ENCODE peak calls at places on chromosomes 16 and 17, in four cellular contexts. E, Z, J and S are unnamed samples.

GRCh38 chr17:57269052-57269451 is 12.7 kb downstream of the MSI2 start:
- DNase-seq in Z (no peak), J (no peak), E (no peak), S (no peak)

GRCh38 chr17:41773190-41773588 is 13.3 kb downstream of the JUP start:
- DNase-seq in E (peak), Z (peak), J (peak), S (peak)

GRCh38 chr17:74812109-74812864 is 36.1 kb upstream of the NAT9 start:
- DNase-seq in J (no peak), Z (no peak), E (no peak), S (no peak)

GRCh38 chr17:13978478-13978877 is 90.8 kb upstream of the COX10 start:
- DNase-seq in Z (no peak), J (no peak), E (no peak), S (no peak)

GRCh38 chr17:42340691-42341127 is 47.5 kb downstream of the STAT3 start:
- DNase-seq in Z (no peak), J (no peak), E (no peak), S (no peak)

GRCh38 chr17:35087731-35088646 is 24.5 kb upstream of the RFFL start:
- DNase-seq in J (peak), E (no peak), Z (peak), S (no peak)

GRCh38 chr16:535446-536405 is 8.2 kb downstream of the CAPN15 start:
- DNase-seq in J (peak), E (no peak), Z (no peak), S (no peak)

GRCh38 chr16:88796278-88796677 is 7.3 kb upstream of the CDT1 start:
- DNase-seq in E (no peak), Z (no peak), J (no peak), S (no peak)

GRCh38 chr16:88453621-88454314 is 688 bp downstream of the ZFPM1 start:
- DNase-seq in Z (no peak), J (no peak), E (no peak), S (no peak)

GRCh38 chr17:17812211-17813054 is 24.4 kb downstream of the SREBF1 start:
- DNase-seq in E (no peak), Z (peak), J (peak), S (no peak)

GRCh38 chr17:77628035-77628434 is 330.5 kb upstream of the TNRC6C start:
- DNase-seq in J (no peak), E (no peak), Z (no peak), S (no peak)

GRCh38 chr17:42924891-42925290 is 24.3 kb downstream of the G6PC1 start:
- DNase-seq in E (no peak), Z (no peak), J (no peak), S (no peak)

GRCh38 chr16:73196670-73197069 is 148.7 kb upstream of the ZFHX3 start:
- DNase-seq in Z (peak), E (no peak), J (peak), S (no peak)

GRCh38 chr16:85134076-85134793 is 22.0 kb upstream of the CIBAR2 start:
- DNase-seq in E (no peak), Z (no peak), J (no peak), S (no peak)

GRCh38 chr17:68686108-68686988 is 85.2 kb upstream of the FAM20A start:
- DNase-seq in J (no peak), E (no peak), Z (no peak), S (no peak)

GRCh38 chr16:74468807-74469511 is 47.7 kb upstream of the CLEC18B start:
- DNase-seq in E (no peak), J (no peak), Z (no peak), S (no peak)

GRCh38 chr17:27318633-27319032 is 24.7 kb downstream of the WSB1 start:
- DNase-seq in J (no peak), Z (no peak), E (no peak), S (no peak)

GRCh38 chr16:27596411-27596810 is 46.5 kb downstream of the KATNIP start:
- DNase-seq in Z (peak), E (no peak), J (peak), S (no peak)

GRCh38 chr16:86215233-86215978 is 294.9 kb upstream of the FOXF1 start:
- DNase-seq in Z (no peak), J (no peak), E (no peak), S (no peak)

GRCh38 chr17:19743101-19744100 is 4.7 kb downstream of the ALDH3A1 start:
- DNase-seq in J (no peak), Z (no peak), E (no peak), S (no peak)

GRCh38 chr17:74992223-74992622 is 4.8 kb downstream of the CDR2L start:
- DNase-seq in J (no peak), Z (no peak), E (no peak), S (no peak)

GRCh38 chr17:1810450-1811103 is 19.1 kb downstream of the SMYD4 start:
- DNase-seq in Z (no peak), J (no peak), E (no peak), S (no peak)
- H3K4me3 ChIP-seq in Z (no peak), J (no peak), E (no peak), S (no peak)

GRCh38 chr17:73288534-73289302 is 23.1 kb downstream of the CDC42EP4 start:
- DNase-seq in Z (no peak), E (no peak), J (no peak), S (no peak)
- TF ChIP-seq CTCF in Z (no peak), E (no peak), J (no peak), S (no peak)

DNA sequence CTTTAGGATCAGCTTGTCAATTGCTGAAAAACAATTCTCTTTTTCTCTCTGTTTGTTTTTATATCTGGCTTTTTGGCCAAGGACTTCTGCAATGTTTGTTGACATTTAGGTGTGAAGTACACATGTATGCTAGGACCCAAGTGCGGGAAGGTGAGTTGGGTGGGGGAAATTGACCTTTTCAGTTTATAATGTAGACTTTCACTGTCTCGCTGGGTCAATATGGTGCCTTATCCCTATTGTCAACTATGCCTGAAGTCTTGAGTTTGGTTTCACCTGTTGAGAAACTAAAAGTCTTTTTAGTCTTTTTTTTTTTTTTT is 9.5 kb downstream of the WWP2 start:
- DNase-seq in Z (no peak), E (no peak), J (no peak), S (no peak)
- H3K4me3 ChIP-seq in Z (no peak), E (no peak), J (no peak), S (no peak)

GRCh38 chr17:81858967-81859905 is 1.1 kb downstream of the P4HB start:
- DNase-seq in Z (peak), J (peak), E (no peak), S (no peak)

GRCh38 chr17:81852237-81852636 is 8.1 kb downstream of the P4HB start:
- DNase-seq in Z (no peak), J (no peak), E (no peak), S (no peak)

GRCh38 chr17:81858170-81858966 is 2.0 kb downstream of the P4HB start:
- DNase-seq in Z (no peak), E (no peak), J (no peak), S (no peak)

GRCh38 chr17:81851423-81851822 is 8.9 kb downstream of the P4HB start:
- DNase-seq in Z (no peak), E (no peak), J (no peak), S (no peak)

GRCh38 chr17:81854974-81855774 is 5.2 kb downstream of the P4HB start:
- DNase-seq in J (no peak), Z (no peak), E (no peak), S (no peak)
- TF ChIP-seq CTCF in J (no peak), Z (no peak), E (no peak), S (no peak)

GRCh38 chr17:7025240-7025639 is 2.4 kb downstream of the BCL6B start:
- DNase-seq in J (no peak), E (no peak), Z (no peak), S (no peak)
- H3K4me3 ChIP-seq in J (no peak), E (no peak), Z (no peak), S (no peak)

DNA sequence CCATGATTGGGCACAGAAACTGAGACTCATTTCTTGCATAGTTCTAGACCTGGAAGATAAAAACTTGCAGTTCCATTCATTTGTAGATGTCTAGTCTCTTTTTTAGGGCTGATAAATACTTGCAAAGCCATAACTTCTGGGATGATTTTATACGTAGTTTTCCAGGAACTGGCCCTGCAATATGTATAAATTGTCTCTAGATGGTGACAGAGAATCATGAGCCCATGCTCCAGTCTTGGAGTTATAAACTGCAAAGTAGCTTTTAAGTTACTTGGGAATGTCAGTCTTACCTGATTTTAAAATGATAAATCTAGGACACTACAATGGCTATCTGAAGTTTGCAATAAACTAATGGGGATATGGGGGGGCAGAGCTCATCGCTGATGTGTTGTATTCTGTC is 3.0 kb upstream of the ADAMTS18 start:
- DNase-seq in E (no peak), Z (peak), J (no peak), S (no peak)
- TF ChIP-seq CTCF in E (no peak), Z (peak), J (peak), S (peak)

GRCh38 chr16:2024026-2024425 is 2.7 kb upstream of the NHERF2 start:
- DNase-seq in Z (no peak), J (no peak), E (no peak), S (no peak)
- H3K4me3 ChIP-seq in Z (no peak), J (no peak), E (no peak), S (no peak)

GRCh38 chr17:51258756-51259573 is 884 bp downstream of the MBTD1 start:
- DNase-seq in J (peak), Z (peak), E (no peak), S (no peak)

GRCh38 chr17:51259574-51260236 is at the start of gene MBTD1:
- DNase-seq in Z (peak), J (peak), E (peak), S (peak)

GRCh38 chr17:51255673-51256072 is 4.2 kb downstream of the MBTD1 start:
- DNase-seq in J (no peak), E (no peak), Z (no peak), S (no peak)

GRCh38 chr17:51257150-51258081 is 2.4 kb downstream of the MBTD1 start:
- DNase-seq in J (no peak), E (no peak), Z (peak), S (no peak)

GRCh38 chr17:51256101-51256500 is 3.7 kb downstream of the MBTD1 start:
- DNase-seq in E (no peak), Z (no peak), J (no peak), S (no peak)
- TF ChIP-seq CTCF in E (no peak), Z (no peak), J (no peak), S (no peak)